ENCODE peak calls at places on chromosomes 5 and 9, in eight cellular contexts. P is heart right ventricle, X is RWPE2, H is cardiac muscle cell, L is ovary, C is fibroblast of lung, O is IMR-90, E is GM12878. T is an unnamed sample. For H3K36me3, the result is how much of the 10 kb centered on the place peaks cover.

GRCh38 chr5:172187118-172188032 is 649 bp downstream of the STK10 start:
- DNase-seq in P (peak), X (peak), H (peak), L (peak), C (peak), O (peak), E (no peak), T (peak)

GRCh38 chr5:119341452-119342349 is 14.1 kb upstream of the TNFAIP8 start:
- DNase-seq in P (no peak), X (no peak), H (no peak), L (no peak), C (no peak), O (no peak), E (peak), T (no peak)

GRCh38 chr5:55853271-55853670 is 2.1 kb downstream of the IL31RA start:
- DNase-seq in P (no peak), X (no peak), H (no peak), L (no peak), C (no peak), O (no peak), E (no peak), T (no peak)

GRCh38 chr5:126745259-126745992 is 31.5 kb upstream of the LMNB1 start:
- DNase-seq in P (no peak), X (no peak), H (no peak), L (no peak), C (no peak), O (no peak), E (no peak), T (no peak)

GRCh38 chr9:134328341-134328840 is 2.1 kb downstream of the RXRA start:
- DNase-seq in P (no peak), X (no peak), H (peak), L (no peak), C (peak), O (peak), E (no peak), T (no peak)

GRCh38 chr5:59254055-59254687 is 639.4 kb downstream of the PDE4D start:
- DNase-seq in P (no peak), X (no peak), H (no peak), L (no peak), C (no peak), O (no peak), E (no peak), T (no peak)

GRCh38 chr5:151038801-151039238 is 18.4 kb downstream of the GPX3 start:
- DNase-seq in P (no peak), X (no peak), H (no peak), L (no peak), C (no peak), O (peak), E (no peak), T (no peak)

GRCh38 chr9:84061613-84062205 is 81.1 kb downstream of the RMI1 start:
- DNase-seq in P (no peak), X (no peak), H (no peak), L (no peak), C (no peak), O (no peak), E (no peak), T (no peak)

GRCh38 chr9:84939766-84940165 is 270.2 kb downstream of the NTRK2 start:
- DNase-seq in P (no peak), X (no peak), H (no peak), L (no peak), C (no peak), O (no peak), E (no peak), T (no peak)

GRCh38 chr9:38619556-38620447 is 594 bp downstream of the ANKRD18A start:
- DNase-seq in P (no peak), X (no peak), H (peak), L (no peak), C (no peak), O (no peak), E (no peak), T (no peak)

GRCh38 chr9:100838857-100839256 is 189.7 kb upstream of the PLPPR1 start:
- DNase-seq in P (no peak), X (no peak), H (no peak), L (no peak), C (no peak), O (no peak), E (no peak), T (no peak)

GRCh38 chr5:142152383-142152730 is 43.8 kb downstream of the NDFIP1 start:
- DNase-seq in P (no peak), X (no peak), H (peak), L (no peak), C (peak), O (peak), E (no peak), T (no peak)

GRCh38 chr5:1878050-1878849 is 4.5 kb downstream of the IRX4 start:
- DNase-seq in P (no peak), X (no peak), H (peak), L (no peak), C (no peak), O (no peak), E (no peak), T (no peak)

GRCh38 chr5:94715843-94716242 is 97.4 kb downstream of the SLF1 start:
- DNase-seq in P (peak), X (no peak), H (no peak), L (no peak), C (no peak), O (no peak), E (no peak), T (no peak)

GRCh38 chr5:97388794-97389193 is 205.7 kb upstream of the RIOK2 start:
- DNase-seq in P (no peak), X (no peak), H (no peak), L (no peak), C (no peak), O (peak), E (no peak), T (no peak)

GRCh38 chr5:150904479-150905311 is at the start of gene ZNF300:
- DNase-seq in P (peak), X (peak), H (peak), L (peak), C (peak), O (peak), E (peak), T (peak)

GRCh38 chr9:130854086-130854485 is 19.0 kb downstream of the ABL1 start:
- DNase-seq in P (no peak), X (no peak), H (no peak), L (no peak), C (no peak), O (no peak), E (no peak), T (no peak)

GRCh38 chr5:72248352-72249032 is 71.5 kb downstream of the MRPS27 start:
- DNase-seq in P (peak), X (no peak), H (peak), L (peak), C (peak), O (peak), E (no peak), T (peak)

GRCh38 chr5:123125953-123126352 is 36.9 kb downstream of the PRDM6 start:
- DNase-seq in P (no peak), X (no peak), H (no peak), L (no peak), C (peak), O (peak), E (no peak), T (no peak)

GRCh38 chr5:132238169-132238744 is 10.6 kb upstream of the P4HA2 start:
- DNase-seq in P (peak), X (peak), H (peak), L (peak), C (peak), O (peak), E (peak), T (peak)

GRCh38 chr9:13388157-13388556 is 108.7 kb upstream of the MPDZ start:
- DNase-seq in P (no peak), X (no peak), H (no peak), L (no peak), C (peak), O (no peak), E (no peak), T (peak)

GRCh38 chr5:127863610-127864395 is 160.6 kb downstream of the CCDC192 start:
- DNase-seq in P (no peak), X (no peak), H (no peak), L (no peak), C (no peak), O (peak), E (no peak), T (no peak)

GRCh38 chr9:101586651-101587050 is 8.1 kb downstream of the PPP3R2 start:
- DNase-seq in P (no peak), X (no peak), H (no peak), L (no peak), C (no peak), O (no peak), E (no peak), T (no peak)

GRCh38 chr5:169768416-169768815 is 131.3 kb downstream of the DOCK2 start:
- DNase-seq in P (no peak), X (no peak), H (no peak), L (no peak), C (no peak), O (no peak), E (no peak), T (no peak)

GRCh38 chr9:33139421-33140228 is 27.5 kb downstream of the B4GALT1 start:
- DNase-seq in P (peak), X (no peak), H (peak), L (peak), C (peak), O (peak), E (no peak), T (peak)

GRCh38 chr5:35198681-35199080 is 31.6 kb downstream of the PRLR start:
- DNase-seq in P (no peak), X (no peak), H (peak), L (no peak), C (peak), O (no peak), E (no peak), T (no peak)

GRCh38 chr9:105415344-105415980 is 32.4 kb upstream of the FSD1L start:
- DNase-seq in P (peak), X (no peak), H (peak), L (peak), C (peak), O (peak), E (no peak), T (peak)

GRCh38 chr9:132742821-132743311 is 72.6 kb downstream of the GTF3C4 start:
- DNase-seq in P (no peak), X (no peak), H (no peak), L (no peak), C (no peak), O (no peak), E (no peak), T (no peak)

GRCh38 chr9:82124090-82124489 is 135.5 kb downstream of the SPATA31D1 start:
- DNase-seq in P (no peak), X (no peak), H (no peak), L (no peak), C (peak), O (peak), E (no peak), T (no peak)

GRCh38 chr5:127406326-127407121 is 110.9 kb upstream of the PRRC1 start:
- DNase-seq in P (no peak), X (no peak), H (no peak), L (no peak), C (no peak), O (no peak), E (no peak), T (no peak)

GRCh38 chr5:77143998-77144836 is 57.1 kb upstream of the ZBED3 start:
- DNase-seq in P (peak), X (peak), H (peak), L (peak), C (peak), O (peak), E (peak), T (peak)

GRCh38 chr9:133113928-133114351 is 7.1 kb downstream of the RALGDS start:
- DNase-seq in P (peak), X (peak), H (peak), L (no peak), C (no peak), O (peak), E (no peak), T (no peak)

GRCh38 chr5:157710887-157711286 is 20.3 kb upstream of the THG1L start:
- DNase-seq in P (no peak), X (no peak), H (no peak), L (no peak), C (peak), O (peak), E (no peak), T (no peak)

GRCh38 chr5:79853676-79854418 is 137.2 kb downstream of the MTX3 start:
- DNase-seq in P (no peak), X (no peak), H (no peak), L (no peak), C (no peak), O (peak), E (no peak), T (no peak)

GRCh38 chr9:119283118-119283794 is 86.0 kb downstream of the BRINP1 start:
- DNase-seq in P (no peak), X (no peak), H (no peak), L (no peak), C (no peak), O (no peak), E (no peak), T (no peak)

DNA sequence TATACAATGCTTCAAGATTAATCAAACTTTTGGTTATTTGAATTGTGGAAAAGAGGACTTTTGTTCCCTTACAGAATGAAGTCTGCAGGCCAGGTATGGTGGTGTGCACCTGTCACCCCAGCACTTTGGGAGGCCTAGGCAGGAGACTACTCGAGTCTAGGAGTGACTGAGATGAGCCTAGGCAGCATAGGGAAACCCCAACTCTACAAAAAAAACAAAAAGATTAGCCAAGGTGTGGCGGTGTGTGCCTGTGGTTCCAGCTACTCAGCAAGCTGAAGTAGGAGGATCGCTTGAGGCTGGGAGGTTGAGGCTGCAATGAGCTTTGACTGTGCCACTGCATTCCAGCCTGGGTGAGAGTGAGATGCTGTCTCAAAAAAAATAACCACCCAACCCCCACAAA is 9.3 kb downstream of the CCNH start:
- DNase-seq in P (no peak), X (no peak), H (no peak), L (no peak), C (no peak), O (no peak), E (no peak), T (no peak)
- H3K36me3 ChIP-seq in P (under half), X (half or more), H (under half), L (under half), C (under half), O (under half), E (under half), T (under half)

GRCh38 chr9:114591206-114591853 is 3.8 kb downstream of the ATP6V1G1 start:
- DNase-seq in P (no peak), X (no peak), H (no peak), L (no peak), C (peak), O (no peak), E (no peak), T (no peak)

GRCh38 chr9:114588671-114589526 is 1.3 kb downstream of the ATP6V1G1 start:
- DNase-seq in P (no peak), X (no peak), H (no peak), L (no peak), C (peak), O (peak), E (no peak), T (peak)

GRCh38 chr9:114590328-114590727 is 2.8 kb downstream of the ATP6V1G1 start:
- DNase-seq in P (no peak), X (no peak), H (no peak), L (no peak), C (no peak), O (no peak), E (no peak), T (no peak)

GRCh38 chr9:114594136-114594535 is 6.6 kb downstream of the ATP6V1G1 start:
- DNase-seq in P (no peak), X (no peak), H (no peak), L (no peak), C (no peak), O (no peak), E (no peak), T (no peak)

DNA sequence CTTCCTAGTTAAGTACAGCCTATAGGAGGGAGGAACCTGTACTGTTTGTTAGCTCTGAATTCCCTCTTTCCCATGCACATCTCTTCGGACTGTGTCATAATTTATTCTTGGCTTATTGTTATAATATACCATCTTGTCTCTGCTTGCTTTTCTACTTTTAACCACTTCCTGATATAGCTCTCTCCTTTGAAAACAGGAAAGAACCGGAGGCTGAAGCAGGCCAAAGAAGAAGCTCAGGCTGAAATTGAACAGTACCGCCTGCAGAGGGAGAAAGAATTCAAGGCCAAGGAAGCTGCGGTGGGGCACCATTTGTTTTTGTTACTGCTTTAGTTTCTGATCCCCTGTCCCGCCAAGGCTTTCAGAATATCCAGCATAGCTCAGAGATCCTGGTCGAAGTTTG is 4.8 kb downstream of the ATP6V1G1 start:
- DNase-seq in P (peak), X (no peak), H (no peak), L (peak), C (no peak), O (peak), E (no peak), T (peak)
- TF ChIP-seq CTCF in P (peak), X (peak), H (peak), L (no peak), C (peak), O (peak), E (peak), T (peak)

DNA sequence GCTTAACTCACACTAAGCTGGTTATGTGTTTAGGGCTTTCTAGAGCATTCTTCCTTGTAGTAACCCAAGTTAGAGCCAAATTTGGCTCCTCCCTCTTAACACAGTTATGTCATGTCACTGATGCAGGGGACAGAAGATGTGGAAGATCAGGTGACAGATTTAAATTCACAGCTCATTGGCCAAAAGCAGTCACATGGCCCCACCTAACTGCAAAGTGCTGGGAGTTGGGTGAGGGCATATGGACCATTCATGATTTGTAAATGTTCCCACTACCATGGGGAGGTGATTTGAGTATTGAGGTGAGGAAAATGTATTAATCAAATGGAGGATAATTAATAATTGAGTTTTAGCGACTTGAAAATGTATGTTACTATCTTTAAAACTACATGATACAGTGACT is 829.4 kb downstream of the CDH12 start:
- DNase-seq in P (no peak), X (no peak), H (no peak), L (no peak), C (no peak), O (no peak), E (no peak), T (no peak)
- H3K27ac ChIP-seq in P (no peak), X (no peak), H (no peak), L (no peak), C (no peak), O (no peak), E (no peak), T (no peak)

GRCh38 chr9:34237836-34238235 is 59.0 kb downstream of the UBAP1 start:
- DNase-seq in P (no peak), X (no peak), H (no peak), L (no peak), C (no peak), O (no peak), E (no peak), T (no peak)

GRCh38 chr9:34230556-34230955 is 51.7 kb downstream of the UBAP1 start:
- DNase-seq in P (no peak), X (no peak), H (no peak), L (no peak), C (no peak), O (no peak), E (no peak), T (no peak)

GRCh38 chr9:34233691-34234090 is 54.8 kb downstream of the UBAP1 start:
- DNase-seq in P (no peak), X (no peak), H (no peak), L (no peak), C (peak), O (peak), E (no peak), T (no peak)
- H3K36me3 ChIP-seq in P (under half), X (half or more), H (under half), L (under half), C (under half), O (under half), E (under half), T (under half)

GRCh38 chr9:126502417-126503332 is 111.1 kb upstream of the LMX1B start:
- DNase-seq in P (no peak), X (peak), H (no peak), L (no peak), C (no peak), O (no peak), E (no peak), T (no peak)
- TF ChIP-seq CTCF in P (no peak), X (no peak), H (no peak), L (no peak), C (no peak), O (no peak), E (no peak), T (no peak)

GRCh38 chr5:138549414-138549813 is 6.4 kb upstream of the ETF1 start:
- DNase-seq in P (no peak), X (no peak), H (no peak), L (no peak), C (no peak), O (no peak), E (no peak), T (no peak)
- H3K27ac ChIP-seq in P (no peak), X (no peak), H (no peak), L (no peak), C (no peak), O (no peak), E (no peak), T (no peak)

DNA sequence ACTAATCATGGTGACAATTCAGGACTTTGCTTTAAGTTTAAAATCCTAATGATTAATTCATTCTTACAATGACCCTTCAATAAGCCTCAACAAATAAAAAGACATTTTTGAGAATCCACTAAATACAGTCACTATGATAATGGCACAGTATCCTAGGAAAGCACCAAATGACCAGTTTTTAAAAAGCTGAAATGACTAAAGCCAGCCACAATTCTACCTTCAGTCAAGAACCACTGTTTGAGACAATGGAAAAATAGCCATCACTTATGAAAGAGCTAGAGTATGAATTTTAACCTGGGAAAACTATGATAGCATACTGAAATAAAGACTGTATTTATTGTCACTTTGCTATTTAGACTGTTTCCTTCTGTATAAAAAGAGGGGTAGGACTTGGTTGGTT is 14.0 kb downstream of the FBXW2 start:
- DNase-seq in P (no peak), X (no peak), H (no peak), L (no peak), C (no peak), O (no peak), E (no peak), T (no peak)
- H3K36me3 ChIP-seq in P (under half), X (half or more), H (under half), L (under half), C (under half), O (under half), E (under half), T (under half)

T was measured in adrenal gland.